ENCODE peak calls at places on chromosomes 3 and 15, in eight cellular contexts. One of them, this sample, is unnamed.

GRCh38 chr3:3170998-3171397 is 8.5 kb downstream of the CRBN start:
- DNase-seq in cardiac muscle cell: peak
- DNase-seq in fibroblast of lung: peak
- DNase-seq in HFFc6: peak
- DNase-seq in suprapubic skin: no peak
- DNase-seq in IMR-90: peak
- DNase-seq in BJ: no peak
- DNase-seq in stomach: no peak
- DNase-seq in this sample: no peak

GRCh38 chr15:96870510-96871039 is 540.1 kb downstream of the NR2F2 start:
- DNase-seq in stomach: no peak
- DNase-seq in HFFc6: no peak
- DNase-seq in cardiac muscle cell: no peak
- DNase-seq in IMR-90: no peak
- DNase-seq in fibroblast of lung: no peak
- DNase-seq in suprapubic skin: no peak
- DNase-seq in BJ: no peak
- DNase-seq in this sample: no peak

GRCh38 chr3:197281849-197282248 is 16.6 kb downstream of the DLG1 start:
- DNase-seq in cardiac muscle cell: no peak
- DNase-seq in BJ: no peak
- DNase-seq in IMR-90: no peak
- DNase-seq in fibroblast of lung: no peak
- DNase-seq in HFFc6: no peak
- DNase-seq in stomach: no peak
- DNase-seq in suprapubic skin: no peak
- DNase-seq in this sample: no peak

GRCh38 chr3:100402150-100402706 is 889 bp downstream of the LNP1 start:
- DNase-seq in suprapubic skin: no peak
- DNase-seq in IMR-90: peak
- DNase-seq in HFFc6: peak
- DNase-seq in fibroblast of lung: peak
- DNase-seq in stomach: no peak
- DNase-seq in BJ: peak
- DNase-seq in cardiac muscle cell: peak
- DNase-seq in this sample: no peak

GRCh38 chr3:185677146-185677829 is 91.2 kb downstream of the SENP2 start:
- DNase-seq in HFFc6: peak
- DNase-seq in suprapubic skin: no peak
- DNase-seq in cardiac muscle cell: peak
- DNase-seq in IMR-90: peak
- DNase-seq in BJ: no peak
- DNase-seq in stomach: no peak
- DNase-seq in fibroblast of lung: peak
- DNase-seq in this sample: no peak

GRCh38 chr3:430186-430585 is 233.6 kb downstream of the CHL1 start:
- DNase-seq in fibroblast of lung: no peak
- DNase-seq in BJ: no peak
- DNase-seq in IMR-90: no peak
- DNase-seq in HFFc6: no peak
- DNase-seq in stomach: no peak
- DNase-seq in suprapubic skin: no peak
- DNase-seq in cardiac muscle cell: no peak
- DNase-seq in this sample: no peak

GRCh38 chr15:96992817-96993216 is 662.3 kb downstream of the NR2F2 start:
- DNase-seq in fibroblast of lung: no peak
- DNase-seq in suprapubic skin: no peak
- DNase-seq in stomach: no peak
- DNase-seq in cardiac muscle cell: no peak
- DNase-seq in HFFc6: no peak
- DNase-seq in IMR-90: no peak
- DNase-seq in BJ: no peak
- DNase-seq in this sample: no peak

GRCh38 chr15:92901053-92901761 is 1.1 kb downstream of the CHD2 start:
- DNase-seq in HFFc6: no peak
- DNase-seq in IMR-90: no peak
- DNase-seq in stomach: no peak
- DNase-seq in suprapubic skin: no peak
- DNase-seq in fibroblast of lung: no peak
- DNase-seq in BJ: no peak
- DNase-seq in cardiac muscle cell: peak
- DNase-seq in this sample: no peak

GRCh38 chr3:59510576-59510975 is 460.8 kb upstream of the CFAP20DC start:
- DNase-seq in cardiac muscle cell: no peak
- DNase-seq in BJ: no peak
- DNase-seq in stomach: no peak
- DNase-seq in fibroblast of lung: peak
- DNase-seq in IMR-90: no peak
- DNase-seq in HFFc6: no peak
- DNase-seq in suprapubic skin: no peak
- DNase-seq in this sample: no peak

GRCh38 chr15:48861813-48862431 is 16.0 kb upstream of the EID1 start:
- DNase-seq in BJ: no peak
- DNase-seq in stomach: no peak
- DNase-seq in fibroblast of lung: peak
- DNase-seq in cardiac muscle cell: peak
- DNase-seq in suprapubic skin: no peak
- DNase-seq in IMR-90: peak
- DNase-seq in HFFc6: peak
- DNase-seq in this sample: no peak

GRCh38 chr3:102830415-102830814 is 395.6 kb downstream of the ZPLD1 start:
- DNase-seq in BJ: no peak
- DNase-seq in HFFc6: no peak
- DNase-seq in IMR-90: no peak
- DNase-seq in cardiac muscle cell: no peak
- DNase-seq in stomach: no peak
- DNase-seq in fibroblast of lung: no peak
- DNase-seq in suprapubic skin: no peak
- DNase-seq in this sample: no peak

GRCh38 chr3:39141211-39141995 is 12.0 kb downstream of the CSRNP1 start:
- DNase-seq in IMR-90: peak
- DNase-seq in cardiac muscle cell: peak
- DNase-seq in HFFc6: peak
- DNase-seq in stomach: peak
- DNase-seq in BJ: no peak
- DNase-seq in fibroblast of lung: peak
- DNase-seq in suprapubic skin: peak
- DNase-seq in this sample: no peak

GRCh38 chr15:101020451-101020850 is 101.3 kb downstream of the LRRK1 start:
- DNase-seq in suprapubic skin: no peak
- DNase-seq in cardiac muscle cell: no peak
- DNase-seq in IMR-90: no peak
- DNase-seq in BJ: no peak
- DNase-seq in HFFc6: no peak
- DNase-seq in fibroblast of lung: no peak
- DNase-seq in stomach: peak
- DNase-seq in this sample: no peak

GRCh38 chr3:55906896-55907295 is 419.8 kb upstream of the WNT5A start:
- DNase-seq in BJ: no peak
- DNase-seq in fibroblast of lung: peak
- DNase-seq in stomach: no peak
- DNase-seq in IMR-90: peak
- DNase-seq in suprapubic skin: no peak
- DNase-seq in HFFc6: no peak
- DNase-seq in cardiac muscle cell: no peak
- DNase-seq in this sample: no peak

GRCh38 chr3:32255345-32255744 is 16.9 kb downstream of the CMTM8 start:
- DNase-seq in suprapubic skin: no peak
- DNase-seq in BJ: no peak
- DNase-seq in IMR-90: no peak
- DNase-seq in HFFc6: no peak
- DNase-seq in fibroblast of lung: no peak
- DNase-seq in cardiac muscle cell: no peak
- DNase-seq in stomach: no peak
- DNase-seq in this sample: no peak

GRCh38 chr3:139655880-139656279 is 21.9 kb downstream of the NMNAT3 start:
- DNase-seq in BJ: no peak
- DNase-seq in HFFc6: no peak
- DNase-seq in cardiac muscle cell: peak
- DNase-seq in fibroblast of lung: peak
- DNase-seq in suprapubic skin: no peak
- DNase-seq in IMR-90: no peak
- DNase-seq in stomach: no peak
- DNase-seq in this sample: no peak

GRCh38 chr3:139654637-139655365 is 23.0 kb downstream of the NMNAT3 start:
- DNase-seq in stomach: no peak
- DNase-seq in IMR-90: no peak
- DNase-seq in cardiac muscle cell: no peak
- DNase-seq in BJ: no peak
- DNase-seq in suprapubic skin: no peak
- DNase-seq in HFFc6: no peak
- DNase-seq in fibroblast of lung: no peak
- DNase-seq in this sample: no peak

GRCh38 chr3:139657434-139657833 is 20.3 kb downstream of the NMNAT3 start:
- DNase-seq in stomach: no peak
- DNase-seq in BJ: no peak
- DNase-seq in suprapubic skin: no peak
- DNase-seq in IMR-90: no peak
- DNase-seq in fibroblast of lung: no peak
- DNase-seq in HFFc6: no peak
- DNase-seq in cardiac muscle cell: no peak
- DNase-seq in this sample: no peak

GRCh38 chr3:139657936-139658335 is 19.8 kb downstream of the NMNAT3 start:
- DNase-seq in fibroblast of lung: no peak
- DNase-seq in HFFc6: no peak
- DNase-seq in IMR-90: no peak
- DNase-seq in cardiac muscle cell: no peak
- DNase-seq in stomach: no peak
- DNase-seq in BJ: no peak
- DNase-seq in suprapubic skin: no peak
- DNase-seq in this sample: no peak

DNA sequence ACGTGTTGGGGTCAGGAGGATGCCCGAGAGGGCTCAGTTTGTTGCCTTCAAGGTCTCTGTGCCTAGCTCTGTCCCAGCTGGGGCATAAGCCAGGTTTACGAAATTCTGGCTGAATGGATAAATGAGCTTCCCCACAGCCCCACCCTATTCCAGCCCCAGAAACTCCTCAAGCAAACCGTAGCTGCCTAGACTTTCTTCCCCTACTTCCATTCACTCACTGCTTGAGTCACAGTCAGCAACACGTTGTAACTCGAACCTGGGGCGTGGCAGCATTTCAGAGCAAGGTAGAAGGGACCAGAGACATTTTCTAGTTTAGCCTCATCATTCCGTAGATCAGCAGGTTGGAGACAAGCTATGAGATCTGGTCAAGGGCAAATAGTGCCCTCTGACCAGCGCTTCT is 24.2 kb downstream of the NMNAT3 start:
- DNase-seq in HFFc6: no peak
- DNase-seq in BJ: no peak
- DNase-seq in suprapubic skin: peak
- DNase-seq in IMR-90: no peak
- DNase-seq in stomach: no peak
- DNase-seq in cardiac muscle cell: no peak
- DNase-seq in fibroblast of lung: no peak
- DNase-seq in this sample: no peak
- TF ChIP-seq CTCF in HFFc6: no peak
- TF ChIP-seq CTCF in BJ: no peak
- TF ChIP-seq CTCF in suprapubic skin: no peak
- TF ChIP-seq CTCF in IMR-90: no peak
- TF ChIP-seq CTCF in stomach: no peak
- TF ChIP-seq CTCF in cardiac muscle cell: no peak
- TF ChIP-seq CTCF in fibroblast of lung: no peak
- TF ChIP-seq CTCF in this sample: no peak

DNA sequence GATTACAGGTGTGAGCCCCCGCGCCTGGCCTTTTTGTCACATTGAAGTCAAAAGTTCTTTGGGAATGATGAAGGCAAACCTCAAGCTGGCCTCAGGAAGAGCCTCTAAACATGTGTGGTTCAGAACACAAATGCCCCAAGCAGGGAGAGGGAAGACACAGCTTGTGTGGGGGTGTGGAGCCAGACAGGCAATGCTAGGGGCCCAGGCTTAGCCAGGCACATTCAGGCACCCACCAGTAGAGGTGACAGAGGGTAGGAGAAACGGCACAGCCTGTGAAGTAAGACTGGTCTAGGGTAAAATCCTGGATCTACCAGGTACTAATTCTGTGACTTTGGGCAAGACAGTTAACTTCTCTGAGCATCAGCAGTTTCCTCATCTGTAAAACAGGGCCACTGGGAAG is 3.5 kb downstream of the HDC start:
- DNase-seq in cardiac muscle cell: no peak
- DNase-seq in BJ: no peak
- DNase-seq in IMR-90: no peak
- DNase-seq in fibroblast of lung: no peak
- DNase-seq in suprapubic skin: no peak
- DNase-seq in HFFc6: no peak
- DNase-seq in stomach: no peak
- DNase-seq in this sample: no peak
- TF ChIP-seq CTCF in cardiac muscle cell: no peak
- TF ChIP-seq CTCF in BJ: no peak
- TF ChIP-seq CTCF in IMR-90: no peak
- TF ChIP-seq CTCF in fibroblast of lung: no peak
- TF ChIP-seq CTCF in suprapubic skin: no peak
- TF ChIP-seq CTCF in HFFc6: no peak
- TF ChIP-seq CTCF in stomach: no peak
- TF ChIP-seq CTCF in this sample: no peak

GRCh38 chr15:80619677-80620076 is 75.4 kb upstream of the ABHD17C start:
- DNase-seq in IMR-90: peak
- DNase-seq in BJ: no peak
- DNase-seq in stomach: no peak
- DNase-seq in HFFc6: peak
- DNase-seq in cardiac muscle cell: peak
- DNase-seq in fibroblast of lung: no peak
- DNase-seq in suprapubic skin: no peak
- DNase-seq in this sample: no peak
- TF ChIP-seq CTCF in IMR-90: peak
- TF ChIP-seq CTCF in BJ: peak
- TF ChIP-seq CTCF in stomach: no peak
- TF ChIP-seq CTCF in HFFc6: peak
- TF ChIP-seq CTCF in cardiac muscle cell: peak
- TF ChIP-seq CTCF in fibroblast of lung: peak
- TF ChIP-seq CTCF in suprapubic skin: no peak
- TF ChIP-seq CTCF in this sample: peak

GRCh38 chr15:75022808-75023193 is 589 bp upstream of the PPCDC start:
- DNase-seq in stomach: no peak
- DNase-seq in BJ: no peak
- DNase-seq in HFFc6: no peak
- DNase-seq in cardiac muscle cell: no peak
- DNase-seq in fibroblast of lung: no peak
- DNase-seq in IMR-90: no peak
- DNase-seq in suprapubic skin: no peak
- DNase-seq in this sample: no peak

GRCh38 chr15:75025102-75025501 is 1.7 kb downstream of the PPCDC start:
- DNase-seq in HFFc6: no peak
- DNase-seq in suprapubic skin: no peak
- DNase-seq in cardiac muscle cell: no peak
- DNase-seq in fibroblast of lung: no peak
- DNase-seq in stomach: no peak
- DNase-seq in IMR-90: no peak
- DNase-seq in BJ: no peak
- DNase-seq in this sample: no peak

GRCh38 chr15:75025548-75026260 is 2.3 kb downstream of the PPCDC start:
- DNase-seq in IMR-90: no peak
- DNase-seq in suprapubic skin: no peak
- DNase-seq in BJ: no peak
- DNase-seq in cardiac muscle cell: no peak
- DNase-seq in stomach: no peak
- DNase-seq in fibroblast of lung: no peak
- DNase-seq in HFFc6: no peak
- DNase-seq in this sample: no peak

GRCh38 chr15:75024102-75024636 is 779 bp downstream of the PPCDC start:
- DNase-seq in BJ: no peak
- DNase-seq in stomach: no peak
- DNase-seq in suprapubic skin: no peak
- DNase-seq in HFFc6: no peak
- DNase-seq in cardiac muscle cell: peak
- DNase-seq in IMR-90: peak
- DNase-seq in fibroblast of lung: peak
- DNase-seq in this sample: no peak

GRCh38 chr15:75023194-75024101 is at the start of gene PPCDC:
- DNase-seq in cardiac muscle cell: peak
- DNase-seq in BJ: peak
- DNase-seq in stomach: peak
- DNase-seq in IMR-90: peak
- DNase-seq in suprapubic skin: peak
- DNase-seq in fibroblast of lung: peak
- DNase-seq in HFFc6: peak
- DNase-seq in this sample: peak
- TF ChIP-seq CTCF in cardiac muscle cell: no peak
- TF ChIP-seq CTCF in BJ: no peak
- TF ChIP-seq CTCF in stomach: no peak
- TF ChIP-seq CTCF in IMR-90: no peak
- TF ChIP-seq CTCF in suprapubic skin: no peak
- TF ChIP-seq CTCF in fibroblast of lung: no peak
- TF ChIP-seq CTCF in HFFc6: no peak
- TF ChIP-seq CTCF in this sample: no peak